ENCODE peak calls at places on chromosomes 7 and 10, in ten cellular contexts. G is IMR-90; A is NCI-H524; F is midbrain; Z is OCI-LY7; M is NCI-H526 treated with DMSO at 0.1 percent for 48 hours; K is stimulated activated CD4-positive, alpha-beta T cell treated with anti-CD3 and anti-CD28 coated beads, TNF-alpha, amount 100 ng/mL, for 24 hours; Y is fibroblast of the aortic adventitia; N is endothelial cell; X is cardiac muscle cell. B is an unnamed sample.

GRCh38 chr7:13288516-13288915 is 601.1 kb downstream of the ARL4A start:
- DNase-seq in X (no peak), N (no peak), Z (no peak), G (no peak), M (no peak), Y (no peak), A (no peak), F (no peak), K (no peak), B (no peak)

GRCh38 chr7:133797818-133798485 is 329.2 kb upstream of the LRGUK start:
- DNase-seq in K (no peak), X (no peak), F (no peak), Y (peak; percentile 40), M (no peak), G (peak; percentile 82), N (no peak), A (no peak), Z (no peak), B (no peak)

GRCh38 chr7:20351901-20352300 is 21.2 kb downstream of the ITGB8 start:
- DNase-seq in F (no peak), Z (no peak), N (no peak), M (no peak), G (peak; percentile 53), K (no peak), X (no peak), A (no peak), Y (peak; percentile 87), B (peak; percentile 61)

GRCh38 chr7:107150375-107151073 is 18.3 kb upstream of the HBP1 start:
- DNase-seq in X (peak; percentile 78), M (peak; percentile 68), A (peak; percentile 43), K (peak; percentile 46), G (peak; percentile 78), Y (peak; percentile 87), N (peak; percentile 67), F (peak; percentile 67), Z (peak; percentile 84), B (peak; percentile 85)

GRCh38 chr10:4767033-4767814 is 58.8 kb upstream of the AKR1E2 start:
- DNase-seq in G (peak; percentile 66), X (peak; percentile 52), Y (peak; percentile 75), A (no peak), M (peak; percentile 0), Z (peak; percentile 5), N (no peak), K (no peak), F (peak; percentile 8), B (peak; percentile 81)

GRCh38 chr7:43652364-43652763 is 69.5 kb downstream of the STK17A start:
- DNase-seq in Y (no peak), Z (no peak), G (peak; percentile 40), F (no peak), M (no peak), X (no peak), K (no peak), N (no peak), A (no peak), B (no peak)

GRCh38 chr7:73701357-73701995 is 18.0 kb downstream of the STX1A start:
- DNase-seq in M (no peak), G (peak; percentile 33), K (no peak), Y (peak; percentile 61), A (peak; percentile 91), N (peak; percentile 73), X (peak; percentile 48), Z (peak; percentile 35), F (no peak), B (peak; percentile 54)

GRCh38 chr10:48253970-48254657 is 20.4 kb downstream of the FRMPD2 start:
- DNase-seq in M (peak; percentile 13), F (no peak), K (no peak), Z (no peak), A (no peak), N (no peak), Y (peak; percentile 10), G (no peak), X (no peak), B (peak; percentile 56)

GRCh38 chr10:117249493-117250093 is 8.7 kb downstream of the SLC18A2 start:
- DNase-seq in N (no peak), X (no peak), A (no peak), F (no peak), G (no peak), Z (no peak), K (no peak), M (no peak), Y (no peak), B (no peak)